ENCODE peak calls at places on chromosomes 3 and 15, in six cellular contexts. T, J, O, P, U and L are unnamed samples.

GRCh38 chr15:90902996-90903732 is at the start of gene MAN2A2:
- DNase-seq in O (peak; percentile 85), P (no peak), U (peak; percentile 94), J (no peak), T (no peak), L (no peak)

GRCh38 chr15:78004919-78005634 is 72.4 kb downstream of the TBC1D2B start:
- DNase-seq in U (peak; percentile 74), P (peak; percentile 94), T (no peak), J (no peak), O (peak; percentile 84), L (no peak)

GRCh38 chr15:81106560-81106959 is 27.5 kb upstream of the CFAP161 start:
- DNase-seq in T (no peak), U (no peak), O (peak; percentile 62), J (peak; percentile 8), P (no peak), L (peak; percentile 16)

GRCh38 chr15:63970723-63971426 is 75.4 kb downstream of the DAPK2 start:
- DNase-seq in T (no peak), O (no peak), J (peak; percentile 85), U (no peak), P (no peak), L (no peak)

GRCh38 chr15:38010390-38010789 is 76.0 kb downstream of the TMCO5A start:
- DNase-seq in J (no peak), O (no peak), T (no peak), U (no peak), P (no peak), L (no peak)

GRCh38 chr3:127620637-127621375 is 8.2 kb upstream of the PODXL2 start:
- DNase-seq in O (no peak), T (no peak), J (no peak), P (no peak), U (peak; percentile 58), L (no peak)

GRCh38 chr3:98812851-98813374 is 49.8 kb downstream of the ST3GAL6 start:
- DNase-seq in J (no peak), O (peak; percentile 53), U (no peak), T (no peak), P (no peak), L (no peak)

GRCh38 chr3:33141006-33141405 is 27.2 kb downstream of the CRTAP start:
- DNase-seq in O (no peak), P (no peak), T (no peak), J (no peak), U (no peak), L (no peak)

GRCh38 chr3:147521646-147522045 is 112.5 kb downstream of the ZIC1 start:
- DNase-seq in U (no peak), J (no peak), O (no peak), P (no peak), T (no peak), L (no peak)

GRCh38 chr3:98954806-98955205 is 53.3 kb upstream of the DCBLD2 start:
- DNase-seq in O (no peak), T (no peak), J (no peak), U (no peak), P (no peak), L (no peak)

GRCh38 chr3:140447991-140448390 is 229.9 kb upstream of the TRIM42 start:
- DNase-seq in J (no peak), P (no peak), O (no peak), U (no peak), T (no peak), L (no peak)

GRCh38 chr3:56747150-56747549 is 54.6 kb downstream of the ARHGEF3 start:
- DNase-seq in J (no peak), T (no peak), P (no peak), O (no peak), U (no peak), L (no peak)

GRCh38 chr3:193207290-193207689 is 33.7 kb upstream of the PLAAT1 start:
- DNase-seq in O (no peak), J (no peak), P (no peak), T (no peak), U (no peak), L (no peak)

GRCh38 chr15:39215006-39215405 is 365.9 kb upstream of the THBS1 start:
- DNase-seq in T (no peak), U (no peak), O (no peak), P (no peak), J (no peak), L (no peak)

GRCh38 chr3:194577985-194578905 is 55.0 kb downstream of the TMEM44 start:
- DNase-seq in O (no peak), P (no peak), U (no peak), J (no peak), T (no peak), L (no peak)

DNA sequence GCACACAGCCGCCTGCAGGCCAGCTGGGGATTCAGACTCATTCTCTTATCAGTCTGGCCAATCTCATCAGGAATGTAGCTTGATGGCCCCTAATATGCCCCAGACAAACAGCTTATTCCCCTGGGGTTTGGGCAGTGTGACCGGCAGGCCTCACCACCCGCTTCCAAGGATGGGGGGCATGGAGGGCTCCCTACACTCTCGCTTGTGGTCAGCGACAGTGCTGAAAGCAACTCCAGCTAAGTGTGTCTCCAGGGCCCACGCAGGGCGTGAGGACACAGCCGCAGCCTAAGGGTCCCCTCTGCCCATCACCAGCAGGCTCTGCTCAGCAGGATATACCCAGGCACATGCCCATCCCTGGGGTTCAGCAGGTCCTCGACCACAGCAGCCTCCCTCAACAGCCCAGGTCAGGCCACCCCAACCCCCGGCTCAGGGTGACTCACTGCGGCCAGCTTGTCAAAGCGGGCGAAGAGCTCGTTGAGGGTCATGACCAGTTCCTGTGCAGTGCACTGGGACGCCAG is 116.7 kb downstream of the ADCY5 start:
- DNase-seq in O (no peak), T (no peak), U (peak; percentile 58), P (peak; percentile 62), J (no peak), L (no peak)
- TF ChIP-seq POLR2AphosphoS5 in O (no peak), T (no peak), U (no peak), P (no peak), J (no peak), L (no peak)

GRCh38 chr3:45555154-45555591 is 39.4 kb upstream of the LIMD1 start:
- DNase-seq in U (no peak), O (no peak), T (no peak), P (peak; percentile 55), J (no peak), L (no peak)

GRCh38 chr3:45555666-45556065 is 38.9 kb upstream of the LIMD1 start:
- DNase-seq in U (no peak), T (no peak), J (no peak), O (no peak), P (peak; percentile 51), L (no peak)

GRCh38 chr3:45552773-45553371 is 41.7 kb upstream of the LIMD1 start:
- DNase-seq in U (no peak), O (no peak), T (no peak), J (no peak), P (no peak), L (no peak)

GRCh38 chr3:45553469-45553974 is 41.0 kb upstream of the LIMD1 start:
- DNase-seq in O (peak; percentile 49), J (no peak), P (peak; percentile 80), U (no peak), T (no peak), L (no peak)

DNA sequence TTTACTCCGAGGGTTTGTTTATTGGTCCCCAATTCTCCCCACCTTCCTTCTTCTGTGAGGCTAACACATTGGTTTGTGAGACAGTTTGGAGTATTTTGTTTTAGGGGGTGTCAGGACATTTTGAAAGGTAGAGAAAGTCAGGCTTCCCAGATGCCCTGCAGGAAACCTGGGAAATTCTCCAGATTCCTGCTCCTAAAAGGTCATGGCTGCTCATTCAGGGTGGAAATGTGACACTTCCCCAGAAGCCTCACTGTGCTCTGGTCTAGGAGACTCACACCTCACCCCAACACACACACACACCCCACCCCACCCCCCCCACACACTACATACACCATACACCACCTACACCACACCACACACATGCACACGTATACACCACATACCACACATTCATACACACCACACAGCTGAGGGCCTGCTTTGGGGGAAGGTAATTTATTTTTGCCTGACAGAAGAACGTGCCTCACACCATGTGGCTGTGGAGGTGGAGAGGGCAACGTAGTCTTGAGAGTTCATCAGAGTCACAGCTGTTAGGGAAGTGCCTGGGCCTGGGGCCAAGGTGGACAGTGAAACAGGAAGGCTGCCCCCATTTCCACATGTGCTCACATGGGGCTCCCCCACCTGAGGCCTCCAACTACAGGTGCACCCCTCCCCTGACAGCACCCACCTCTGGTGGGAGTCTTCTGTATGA is 40.4 kb upstream of the LIMD1 start:
- DNase-seq in J (peak; percentile 68), P (peak; percentile 81), O (peak; percentile 31), U (no peak), T (no peak), L (no peak)
- H3K27ac ChIP-seq in J (peak overlapping the region; percentile 55), P (no peak overlapping the region), O (peak overlapping the region; percentile 24), U (peak overlapping the region; percentile 65), T (peak overlapping the region; percentile 33), L (no peak overlapping the region)

GRCh38 chr15:87639305-87640011 is 617.1 kb downstream of the NTRK3 start:
- DNase-seq in P (no peak), O (no peak), J (no peak), T (no peak), U (no peak), L (no peak)
- H3K9me3 ChIP-seq in P (no peaks in the 10 kb centered on the region), O (no peaks in the 10 kb centered on the region), J (no peaks in the 10 kb centered on the region), T (no peaks in the 10 kb centered on the region), U (peaks cover 4% of the 10 kb centered on the region), L (no peaks in the 10 kb centered on the region)

GRCh38 chr3:185937689-185938374 is at the start of gene TRA2B:
- DNase-seq in P (peak; percentile 100), U (peak; percentile 99), O (peak; percentile 99), J (peak; percentile 90), T (peak; percentile 99), L (peak; percentile 97)
- TF ChIP-seq POLR2AphosphoS5 in P (peak; percentile 100), U (peak; percentile 100), O (peak; percentile 100), J (peak; percentile 100), T (peak; percentile 100), L (peak; percentile 100)